ENCODE peak calls at places on chromosomes 5 and 9, in six cellular contexts. One of them, this sample, is unnamed.
A peak's percentile ranks its signal among the peaks of the same experiment; 100 is the strongest.

GRCh38 chr5:133251296-133252132 is 199.7 kb downstream of the HSPA4 start:
- DNase-seq in AG04449: no peak
- DNase-seq in stomach: peak; percentile 81
- DNase-seq in cardiac fibroblast: no peak
- DNase-seq in fibroblast of pulmonary artery: no peak
- DNase-seq in tibial artery: no peak
- DNase-seq in this sample: no peak

GRCh38 chr9:135582966-135583685 is 21.6 kb downstream of the PAEP start:
- DNase-seq in stomach: peak; percentile 19
- DNase-seq in AG04449: no peak
- DNase-seq in fibroblast of pulmonary artery: no peak
- DNase-seq in tibial artery: no peak
- DNase-seq in cardiac fibroblast: no peak
- DNase-seq in this sample: no peak

GRCh38 chr9:137435980-137436760 is 5.0 kb downstream of the ENTPD8 start:
- DNase-seq in AG04449: no peak
- DNase-seq in tibial artery: peak; percentile 78
- DNase-seq in stomach: peak; percentile 96
- DNase-seq in fibroblast of pulmonary artery: peak; percentile 87
- DNase-seq in cardiac fibroblast: peak; percentile 87
- DNase-seq in this sample: no peak

GRCh38 chr5:142544946-142545652 is 140.8 kb downstream of the FGF1 start:
- DNase-seq in AG04449: no peak
- DNase-seq in cardiac fibroblast: peak; percentile 71
- DNase-seq in tibial artery: no peak
- DNase-seq in fibroblast of pulmonary artery: peak; percentile 62
- DNase-seq in stomach: no peak
- DNase-seq in this sample: no peak

GRCh38 chr5:100779669-100780375 is 123.3 kb downstream of the ST8SIA4 start:
- DNase-seq in AG04449: no peak
- DNase-seq in fibroblast of pulmonary artery: no peak
- DNase-seq in stomach: no peak
- DNase-seq in cardiac fibroblast: no peak
- DNase-seq in tibial artery: no peak
- DNase-seq in this sample: no peak

GRCh38 chr5:31033295-31033694 is 160.2 kb upstream of the CDH6 start:
- DNase-seq in tibial artery: no peak
- DNase-seq in stomach: no peak
- DNase-seq in AG04449: no peak
- DNase-seq in cardiac fibroblast: peak; percentile 2
- DNase-seq in fibroblast of pulmonary artery: peak; percentile 6
- DNase-seq in this sample: no peak

GRCh38 chr9:20219437-20219836 is 402.9 kb downstream of the MLLT3 start:
- DNase-seq in tibial artery: no peak
- DNase-seq in cardiac fibroblast: no peak
- DNase-seq in fibroblast of pulmonary artery: no peak
- DNase-seq in AG04449: no peak
- DNase-seq in stomach: no peak
- DNase-seq in this sample: no peak

GRCh38 chr9:114434878-114435311 is 47.1 kb upstream of the AKNA start:
- DNase-seq in fibroblast of pulmonary artery: peak; percentile 49
- DNase-seq in tibial artery: no peak
- DNase-seq in cardiac fibroblast: peak; percentile 56
- DNase-seq in AG04449: no peak
- DNase-seq in stomach: no peak
- DNase-seq in this sample: peak; percentile 87

GRCh38 chr5:80189701-80190100 is 66.1 kb downstream of the SERINC5 start:
- DNase-seq in fibroblast of pulmonary artery: no peak
- DNase-seq in AG04449: no peak
- DNase-seq in tibial artery: no peak
- DNase-seq in cardiac fibroblast: no peak
- DNase-seq in stomach: no peak
- DNase-seq in this sample: no peak
- H3K4me3 ChIP-seq in fibroblast of pulmonary artery: no peak overlapping the region
- H3K4me3 ChIP-seq in AG04449: no peak overlapping the region
- H3K4me3 ChIP-seq in tibial artery: no peak overlapping the region
- H3K4me3 ChIP-seq in cardiac fibroblast: no peak overlapping the region
- H3K4me3 ChIP-seq in stomach: no peak overlapping the region
- H3K4me3 ChIP-seq in this sample: no peak overlapping the region

DNA sequence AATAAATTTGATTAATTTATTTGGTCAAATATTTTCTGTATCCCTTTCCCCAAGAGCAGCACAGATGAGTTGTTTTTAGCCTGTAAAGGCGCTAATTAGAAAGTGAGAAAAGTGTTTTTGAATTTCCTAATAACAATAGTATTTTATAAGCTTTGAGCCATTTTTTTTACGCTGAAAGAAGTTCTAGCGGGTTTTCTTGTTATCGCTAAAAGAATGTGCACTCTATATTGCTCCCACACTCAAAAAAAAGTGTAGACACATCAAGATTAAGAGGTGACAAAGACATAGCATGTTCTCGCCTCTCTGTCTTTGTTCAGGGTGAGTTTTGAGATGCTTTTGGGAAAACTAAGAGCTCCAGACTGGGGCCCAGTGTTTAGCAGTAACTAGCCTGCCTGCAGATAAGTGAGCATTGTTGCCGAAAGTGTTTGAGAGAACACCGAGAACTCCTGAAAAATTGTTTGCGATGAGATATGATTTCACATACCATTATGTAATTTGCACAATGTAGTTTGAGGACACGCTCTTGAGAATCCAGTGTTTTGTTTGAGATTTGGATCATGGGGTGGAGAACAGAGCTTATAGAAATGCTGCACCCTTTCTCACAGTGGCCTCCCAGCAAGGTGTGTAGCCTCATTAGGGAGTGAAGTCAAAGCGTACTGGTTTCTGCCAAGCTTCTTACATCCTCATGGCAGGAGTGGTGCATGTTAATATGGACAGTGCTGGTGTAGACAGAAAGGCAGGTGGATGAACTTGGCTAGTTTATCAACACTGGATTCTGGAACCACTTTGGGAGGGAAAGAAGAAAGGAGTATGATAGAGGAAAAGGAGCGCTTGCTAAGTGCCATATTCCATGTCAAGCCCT is 1.5 kb downstream of the F2R start:
- DNase-seq in AG04449: no peak
- DNase-seq in fibroblast of pulmonary artery: peak; percentile 33
- DNase-seq in stomach: no peak
- DNase-seq in tibial artery: no peak
- DNase-seq in cardiac fibroblast: no peak
- DNase-seq in this sample: no peak
- H3K4me3 ChIP-seq in AG04449: peak overlapping the region; percentile 87
- H3K4me3 ChIP-seq in fibroblast of pulmonary artery: peak overlapping the region; percentile 79
- H3K4me3 ChIP-seq in stomach: peak overlapping the region; percentile 89
- H3K4me3 ChIP-seq in tibial artery: peak overlapping the region; percentile 67
- H3K4me3 ChIP-seq in cardiac fibroblast: peak overlapping the region; percentile 99
- H3K4me3 ChIP-seq in this sample: peak overlapping the region; percentile 93

DNA sequence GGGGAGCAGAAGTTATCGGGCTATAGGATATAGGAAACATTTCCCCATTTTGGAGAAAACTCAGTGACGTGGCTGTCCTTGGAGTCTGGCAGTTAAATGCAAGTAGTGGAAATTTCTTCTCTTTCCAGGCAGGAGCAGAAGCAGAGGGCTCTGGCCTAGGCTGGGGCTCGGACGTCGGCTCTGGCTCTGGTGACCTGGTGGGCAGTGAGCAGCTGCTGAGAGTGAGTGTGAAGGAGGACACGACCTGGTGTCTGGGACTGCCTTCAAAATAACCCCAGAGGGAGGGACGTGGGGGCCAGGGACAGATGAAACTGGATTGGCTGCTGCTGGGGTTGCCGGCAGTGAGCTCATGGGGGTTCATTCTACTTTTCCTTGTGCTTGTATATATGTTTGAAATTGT is 79.5 kb downstream of the COL15A1 start:
- DNase-seq in stomach: no peak
- DNase-seq in AG04449: no peak
- DNase-seq in fibroblast of pulmonary artery: no peak
- DNase-seq in cardiac fibroblast: no peak
- DNase-seq in tibial artery: no peak
- DNase-seq in this sample: no peak
- H3K4me3 ChIP-seq in stomach: no peak overlapping the region
- H3K4me3 ChIP-seq in AG04449: no peak overlapping the region
- H3K4me3 ChIP-seq in fibroblast of pulmonary artery: no peak overlapping the region
- H3K4me3 ChIP-seq in cardiac fibroblast: no peak overlapping the region
- H3K4me3 ChIP-seq in tibial artery: no peak overlapping the region
- H3K4me3 ChIP-seq in this sample: no peak overlapping the region

DNA sequence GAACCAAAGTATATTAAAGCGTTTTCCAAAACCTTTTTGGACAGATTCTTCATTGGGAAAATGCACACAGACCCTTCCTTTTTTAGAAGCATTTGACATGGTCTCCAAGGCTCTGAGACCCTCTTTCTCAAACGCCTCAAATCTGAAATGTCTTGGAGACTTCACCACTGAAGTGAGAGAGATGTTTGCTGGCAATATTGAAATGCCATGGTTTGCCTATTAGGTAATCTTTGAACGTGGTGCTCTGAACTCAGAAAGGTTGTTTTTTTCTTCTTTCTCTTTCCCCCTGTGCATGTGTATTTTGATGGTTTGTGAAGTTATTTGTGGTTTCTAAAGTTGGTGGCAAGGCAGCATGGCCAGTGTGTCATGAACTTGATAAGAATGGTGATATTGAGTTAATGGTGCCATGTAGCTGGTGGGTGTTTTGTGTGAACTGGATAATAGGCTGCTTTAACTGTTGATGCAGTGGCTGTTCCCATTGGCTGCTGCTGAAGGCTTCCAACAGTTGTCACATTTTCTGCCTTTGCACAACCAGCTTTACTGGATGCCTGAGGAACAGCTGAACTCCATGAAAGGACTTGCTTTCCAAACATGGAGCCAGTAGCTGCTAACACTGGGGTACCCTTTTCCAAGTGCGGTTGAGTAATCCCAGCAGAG is 1.7 kb downstream of the PALM2AKAP2 start:
- DNase-seq in cardiac fibroblast: peak; percentile 13
- DNase-seq in tibial artery: peak; percentile 73
- DNase-seq in AG04449: no peak
- DNase-seq in fibroblast of pulmonary artery: peak; percentile 11
- DNase-seq in stomach: no peak
- DNase-seq in this sample: no peak
- H3K4me3 ChIP-seq in cardiac fibroblast: no peak overlapping the region
- H3K4me3 ChIP-seq in tibial artery: peak overlapping the region; percentile 73
- H3K4me3 ChIP-seq in AG04449: peak overlapping the region; percentile 88
- H3K4me3 ChIP-seq in fibroblast of pulmonary artery: peak overlapping the region; percentile 80
- H3K4me3 ChIP-seq in stomach: peak overlapping the region; percentile 46
- H3K4me3 ChIP-seq in this sample: no peak overlapping the region

GRCh38 chr5:55294935-55295334 is 12.6 kb downstream of the DHX29 start:
- DNase-seq in tibial artery: no peak
- DNase-seq in AG04449: no peak
- DNase-seq in stomach: no peak
- DNase-seq in cardiac fibroblast: no peak
- DNase-seq in fibroblast of pulmonary artery: no peak
- DNase-seq in this sample: no peak

DNA sequence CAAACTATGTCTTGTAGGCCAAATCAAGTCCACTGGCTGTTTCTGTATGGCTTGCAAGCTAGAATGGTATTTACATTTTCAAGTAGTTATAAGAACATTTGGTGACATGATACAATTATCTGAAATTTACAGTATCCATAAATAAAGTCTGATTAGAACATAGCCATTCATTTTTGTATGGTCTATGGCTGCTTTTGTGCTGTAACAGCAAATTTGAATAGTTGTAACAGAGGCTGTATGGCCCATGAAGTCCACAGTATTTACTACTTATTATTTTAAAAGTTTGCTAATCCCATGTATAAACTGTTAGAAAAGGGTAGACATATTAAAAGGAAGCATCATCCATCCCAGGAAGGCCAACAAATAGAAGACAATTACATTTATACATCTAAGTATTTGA is 17.7 kb downstream of the DHX29 start:
- DNase-seq in cardiac fibroblast: no peak
- DNase-seq in AG04449: no peak
- DNase-seq in fibroblast of pulmonary artery: no peak
- DNase-seq in stomach: no peak
- DNase-seq in tibial artery: no peak
- DNase-seq in this sample: no peak
- H3K4me3 ChIP-seq in cardiac fibroblast: no peak overlapping the region
- H3K4me3 ChIP-seq in AG04449: no peak overlapping the region
- H3K4me3 ChIP-seq in fibroblast of pulmonary artery: no peak overlapping the region
- H3K4me3 ChIP-seq in stomach: no peak overlapping the region
- H3K4me3 ChIP-seq in tibial artery: no peak overlapping the region
- H3K4me3 ChIP-seq in this sample: no peak overlapping the region

DNA sequence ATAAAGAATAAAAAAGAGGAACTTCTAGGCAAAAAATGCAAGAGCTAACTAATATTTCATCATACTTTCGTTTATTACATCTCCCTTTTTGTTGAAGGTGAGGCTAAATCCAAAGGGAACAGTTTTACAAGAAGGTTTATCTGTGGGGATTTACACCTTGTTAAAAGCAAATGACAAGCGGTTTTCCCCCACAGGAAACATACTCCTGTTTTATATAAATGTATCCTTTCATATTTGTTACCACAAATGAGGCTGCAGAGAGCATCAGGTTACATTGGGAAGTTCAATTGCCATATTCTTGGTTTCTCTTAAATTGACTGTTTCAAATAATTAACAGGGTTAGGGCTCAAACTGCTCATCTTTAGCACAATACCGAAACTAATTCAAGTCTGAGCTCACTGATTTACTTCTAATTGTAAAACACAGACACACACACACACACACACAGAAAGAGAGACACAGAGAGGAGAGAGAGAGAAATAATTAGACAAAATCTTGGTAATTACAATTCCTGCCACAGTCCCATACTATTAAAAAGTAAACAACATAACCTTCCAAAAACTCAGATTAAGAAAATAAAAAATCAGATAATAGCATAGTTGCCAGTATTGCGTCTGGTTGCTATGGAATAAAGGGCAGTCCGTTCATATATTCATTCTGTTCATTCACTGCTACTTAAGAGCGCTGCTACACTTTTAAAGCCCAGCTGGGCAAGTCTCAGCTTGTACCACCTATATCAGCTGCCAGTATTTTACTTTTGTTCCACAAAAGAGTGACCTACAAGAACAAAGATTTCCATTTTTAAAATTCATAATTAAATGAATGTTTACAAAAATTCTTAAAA is 17.0 kb downstream of the RFX3 start:
- DNase-seq in fibroblast of pulmonary artery: peak; percentile 6
- DNase-seq in AG04449: no peak
- DNase-seq in stomach: no peak
- DNase-seq in cardiac fibroblast: peak; percentile 12
- DNase-seq in tibial artery: no peak
- DNase-seq in this sample: no peak
- H3K4me3 ChIP-seq in fibroblast of pulmonary artery: no peak overlapping the region
- H3K4me3 ChIP-seq in AG04449: no peak overlapping the region
- H3K4me3 ChIP-seq in stomach: no peak overlapping the region
- H3K4me3 ChIP-seq in cardiac fibroblast: no peak overlapping the region
- H3K4me3 ChIP-seq in tibial artery: no peak overlapping the region
- H3K4me3 ChIP-seq in this sample: no peak overlapping the region

GRCh38 chr5:73234156-73234555 is 61.2 kb downstream of the TMEM174 start:
- DNase-seq in AG04449: no peak
- DNase-seq in tibial artery: no peak
- DNase-seq in cardiac fibroblast: no peak
- DNase-seq in fibroblast of pulmonary artery: no peak
- DNase-seq in stomach: no peak
- DNase-seq in this sample: peak; percentile 65
- H3K4me3 ChIP-seq in AG04449: no peak overlapping the region
- H3K4me3 ChIP-seq in tibial artery: peak overlapping the region; percentile 39
- H3K4me3 ChIP-seq in cardiac fibroblast: no peak overlapping the region
- H3K4me3 ChIP-seq in fibroblast of pulmonary artery: no peak overlapping the region
- H3K4me3 ChIP-seq in stomach: peak overlapping the region; percentile 54
- H3K4me3 ChIP-seq in this sample: peak overlapping the region; percentile 68